ENCODE peak calls at places on chromosomes 1 and 21, in nine cellular contexts. One of them, this sample, is unnamed.
A peak's percentile ranks its signal among the peaks of the same experiment; 100 is the strongest.

GRCh38 chr1:6010554-6010953 is 18.3 kb upstream of the NPHP4 start:
- DNase-seq in choroid plexus epithelial cell: no peak
- DNase-seq in SK-N-SH: no peak
- DNase-seq in NT2/D1: no peak
- DNase-seq in foreskin fibroblast: no peak
- DNase-seq in fibroblast of pulmonary artery: no peak
- DNase-seq in CD8-positive, alpha-beta memory T cell: no peak
- DNase-seq in heart left ventricle: no peak
- DNase-seq in HAP-1: no peak
- DNase-seq in this sample: no peak

GRCh38 chr1:246526915-246527314 is 19.8 kb upstream of the SMYD3 start:
- DNase-seq in choroid plexus epithelial cell: no peak
- DNase-seq in SK-N-SH: no peak
- DNase-seq in NT2/D1: no peak
- DNase-seq in foreskin fibroblast: no peak
- DNase-seq in fibroblast of pulmonary artery: no peak
- DNase-seq in CD8-positive, alpha-beta memory T cell: no peak
- DNase-seq in heart left ventricle: no peak
- DNase-seq in HAP-1: no peak
- DNase-seq in this sample: no peak

GRCh38 chr21:37507716-37508115 is 141.1 kb downstream of the DYRK1A start:
- DNase-seq in choroid plexus epithelial cell: no peak
- DNase-seq in SK-N-SH: no peak
- DNase-seq in NT2/D1: no peak
- DNase-seq in foreskin fibroblast: no peak
- DNase-seq in fibroblast of pulmonary artery: no peak
- DNase-seq in CD8-positive, alpha-beta memory T cell: no peak
- DNase-seq in heart left ventricle: no peak
- DNase-seq in HAP-1: no peak
- DNase-seq in this sample: no peak

GRCh38 chr1:184986250-184986649 is 11.9 kb upstream of the NIBAN1 start:
- DNase-seq in choroid plexus epithelial cell: peak; percentile 76
- DNase-seq in SK-N-SH: no peak
- DNase-seq in NT2/D1: no peak
- DNase-seq in foreskin fibroblast: peak; percentile 61
- DNase-seq in fibroblast of pulmonary artery: peak; percentile 71
- DNase-seq in CD8-positive, alpha-beta memory T cell: no peak
- DNase-seq in heart left ventricle: no peak
- DNase-seq in HAP-1: no peak
- DNase-seq in this sample: no peak

GRCh38 chr1:245375789-245376188 is 221.0 kb downstream of the KIF26B start:
- DNase-seq in choroid plexus epithelial cell: no peak
- DNase-seq in SK-N-SH: no peak
- DNase-seq in NT2/D1: no peak
- DNase-seq in foreskin fibroblast: no peak
- DNase-seq in fibroblast of pulmonary artery: no peak
- DNase-seq in CD8-positive, alpha-beta memory T cell: no peak
- DNase-seq in heart left ventricle: no peak
- DNase-seq in HAP-1: no peak
- DNase-seq in this sample: no peak

GRCh38 chr21:39137248-39138186 is 45.7 kb downstream of the PSMG1 start:
- DNase-seq in choroid plexus epithelial cell: peak; percentile 94
- DNase-seq in SK-N-SH: peak; percentile 56
- DNase-seq in NT2/D1: peak; percentile 66
- DNase-seq in foreskin fibroblast: peak; percentile 74
- DNase-seq in fibroblast of pulmonary artery: peak; percentile 54
- DNase-seq in CD8-positive, alpha-beta memory T cell: no peak
- DNase-seq in heart left ventricle: no peak
- DNase-seq in HAP-1: no peak
- DNase-seq in this sample: no peak

GRCh38 chr1:223531742-223532341 is 133.7 kb downstream of the CAPN8 start:
- DNase-seq in choroid plexus epithelial cell: peak; percentile 63
- DNase-seq in SK-N-SH: peak; percentile 59
- DNase-seq in NT2/D1: peak; percentile 66
- DNase-seq in foreskin fibroblast: peak; percentile 53
- DNase-seq in fibroblast of pulmonary artery: peak; percentile 44
- DNase-seq in CD8-positive, alpha-beta memory T cell: peak; percentile 7
- DNase-seq in heart left ventricle: peak; percentile 10
- DNase-seq in HAP-1: peak; percentile 84
- DNase-seq in this sample: no peak

GRCh38 chr1:15430787-15431570 is 7.3 kb upstream of the CTRC start:
- DNase-seq in choroid plexus epithelial cell: peak; percentile 54
- DNase-seq in SK-N-SH: peak; percentile 93
- DNase-seq in NT2/D1: peak; percentile 27
- DNase-seq in foreskin fibroblast: peak; percentile 76
- DNase-seq in fibroblast of pulmonary artery: peak; percentile 46
- DNase-seq in CD8-positive, alpha-beta memory T cell: peak; percentile 68
- DNase-seq in heart left ventricle: no peak
- DNase-seq in HAP-1: peak; percentile 83
- DNase-seq in this sample: no peak

GRCh38 chr1:2391034-2391384 is 345 bp downstream of the MORN1 start:
- DNase-seq in choroid plexus epithelial cell: peak; percentile 51
- DNase-seq in SK-N-SH: peak; percentile 76
- DNase-seq in NT2/D1: no peak
- DNase-seq in foreskin fibroblast: peak; percentile 47
- DNase-seq in fibroblast of pulmonary artery: no peak
- DNase-seq in CD8-positive, alpha-beta memory T cell: no peak
- DNase-seq in heart left ventricle: no peak
- DNase-seq in HAP-1: peak; percentile 42
- DNase-seq in this sample: no peak

GRCh38 chr1:21613072-21613867 is 55.9 kb downstream of the RAP1GAP start:
- DNase-seq in choroid plexus epithelial cell: no peak
- DNase-seq in SK-N-SH: no peak
- DNase-seq in NT2/D1: no peak
- DNase-seq in foreskin fibroblast: no peak
- DNase-seq in fibroblast of pulmonary artery: no peak
- DNase-seq in CD8-positive, alpha-beta memory T cell: no peak
- DNase-seq in heart left ventricle: no peak
- DNase-seq in HAP-1: no peak
- DNase-seq in this sample: no peak

GRCh38 chr1:227391204-227391603 is 72.9 kb upstream of the CDC42BPA start:
- DNase-seq in choroid plexus epithelial cell: no peak
- DNase-seq in SK-N-SH: no peak
- DNase-seq in NT2/D1: no peak
- DNase-seq in foreskin fibroblast: no peak
- DNase-seq in fibroblast of pulmonary artery: no peak
- DNase-seq in CD8-positive, alpha-beta memory T cell: no peak
- DNase-seq in heart left ventricle: no peak
- DNase-seq in HAP-1: no peak
- DNase-seq in this sample: no peak
- H3K4me3 ChIP-seq in choroid plexus epithelial cell: no peak overlapping the region
- H3K4me3 ChIP-seq in SK-N-SH: no peak overlapping the region
- H3K4me3 ChIP-seq in NT2/D1: no peak overlapping the region
- H3K4me3 ChIP-seq in foreskin fibroblast: no peak overlapping the region
- H3K4me3 ChIP-seq in fibroblast of pulmonary artery: no peak overlapping the region
- H3K4me3 ChIP-seq in CD8-positive, alpha-beta memory T cell: no peak overlapping the region
- H3K4me3 ChIP-seq in heart left ventricle: no peak overlapping the region
- H3K4me3 ChIP-seq in HAP-1: no peak overlapping the region
- H3K4me3 ChIP-seq in this sample: no peak overlapping the region

DNA sequence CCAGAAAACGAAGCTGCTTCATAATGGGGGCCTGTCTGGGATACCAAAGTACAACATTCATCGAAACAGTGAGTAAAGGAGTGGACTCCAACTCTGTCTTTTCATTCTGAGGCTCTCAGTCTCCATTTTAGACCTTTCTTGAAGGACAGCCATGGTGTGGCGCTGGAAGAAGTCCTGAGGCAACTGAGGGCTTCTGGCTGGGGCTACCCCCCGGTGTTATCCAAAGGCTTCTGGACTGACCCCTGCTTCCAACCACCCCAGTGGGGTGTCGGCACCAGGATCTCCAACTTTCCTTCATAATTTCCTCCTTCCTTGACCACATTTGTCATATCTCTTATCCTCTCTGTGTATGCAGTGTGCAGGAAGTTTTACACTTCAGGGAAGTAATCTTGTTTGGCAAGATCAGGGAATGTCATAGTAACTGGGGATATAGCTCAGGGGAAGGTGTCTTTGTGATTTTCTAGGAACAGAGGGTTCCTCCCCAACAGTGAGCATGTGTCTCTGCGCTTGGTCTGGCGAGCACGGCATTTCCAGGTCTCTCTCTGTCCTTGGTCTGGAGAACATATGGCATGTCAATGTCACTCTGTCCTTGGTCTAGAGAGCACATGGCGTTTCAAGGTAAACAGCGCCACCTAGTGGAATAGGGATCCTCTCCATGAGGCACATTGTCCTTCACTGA is 19.4 kb upstream of the BSDC1 start:
- DNase-seq in choroid plexus epithelial cell: peak; percentile 55
- DNase-seq in SK-N-SH: peak; percentile 66
- DNase-seq in NT2/D1: peak; percentile 83
- DNase-seq in foreskin fibroblast: peak; percentile 80
- DNase-seq in fibroblast of pulmonary artery: peak; percentile 82
- DNase-seq in CD8-positive, alpha-beta memory T cell: peak; percentile 67
- DNase-seq in heart left ventricle: peak; percentile 63
- DNase-seq in HAP-1: peak; percentile 85
- DNase-seq in this sample: no peak
- H3K4me3 ChIP-seq in choroid plexus epithelial cell: no peak overlapping the region
- H3K4me3 ChIP-seq in SK-N-SH: no peak overlapping the region
- H3K4me3 ChIP-seq in NT2/D1: no peak overlapping the region
- H3K4me3 ChIP-seq in foreskin fibroblast: no peak overlapping the region
- H3K4me3 ChIP-seq in fibroblast of pulmonary artery: no peak overlapping the region
- H3K4me3 ChIP-seq in CD8-positive, alpha-beta memory T cell: no peak overlapping the region
- H3K4me3 ChIP-seq in heart left ventricle: no peak overlapping the region
- H3K4me3 ChIP-seq in HAP-1: no peak overlapping the region
- H3K4me3 ChIP-seq in this sample: no peak overlapping the region

GRCh38 chr1:55622071-55622470 is 406.9 kb upstream of the USP24 start:
- DNase-seq in choroid plexus epithelial cell: no peak
- DNase-seq in SK-N-SH: no peak
- DNase-seq in NT2/D1: no peak
- DNase-seq in foreskin fibroblast: no peak
- DNase-seq in fibroblast of pulmonary artery: no peak
- DNase-seq in CD8-positive, alpha-beta memory T cell: no peak
- DNase-seq in heart left ventricle: no peak
- DNase-seq in HAP-1: no peak
- DNase-seq in this sample: no peak

GRCh38 chr1:55618203-55618602 is 403.0 kb upstream of the USP24 start:
- DNase-seq in choroid plexus epithelial cell: no peak
- DNase-seq in SK-N-SH: no peak
- DNase-seq in NT2/D1: no peak
- DNase-seq in foreskin fibroblast: no peak
- DNase-seq in fibroblast of pulmonary artery: peak; percentile 19
- DNase-seq in CD8-positive, alpha-beta memory T cell: no peak
- DNase-seq in heart left ventricle: no peak
- DNase-seq in HAP-1: no peak
- DNase-seq in this sample: no peak

GRCh38 chr1:55617416-55617980 is 402.3 kb upstream of the USP24 start:
- DNase-seq in choroid plexus epithelial cell: no peak
- DNase-seq in SK-N-SH: no peak
- DNase-seq in NT2/D1: no peak
- DNase-seq in foreskin fibroblast: no peak
- DNase-seq in fibroblast of pulmonary artery: no peak
- DNase-seq in CD8-positive, alpha-beta memory T cell: no peak
- DNase-seq in heart left ventricle: no peak
- DNase-seq in HAP-1: no peak
- DNase-seq in this sample: no peak

GRCh38 chr1:55626326-55626725 is 411.2 kb upstream of the USP24 start:
- DNase-seq in choroid plexus epithelial cell: no peak
- DNase-seq in SK-N-SH: no peak
- DNase-seq in NT2/D1: no peak
- DNase-seq in foreskin fibroblast: peak; percentile 50
- DNase-seq in fibroblast of pulmonary artery: peak; percentile 65
- DNase-seq in CD8-positive, alpha-beta memory T cell: no peak
- DNase-seq in heart left ventricle: no peak
- DNase-seq in HAP-1: no peak
- DNase-seq in this sample: no peak

GRCh38 chr1:55623339-55623738 is 408.2 kb upstream of the USP24 start:
- DNase-seq in choroid plexus epithelial cell: no peak
- DNase-seq in SK-N-SH: no peak
- DNase-seq in NT2/D1: no peak
- DNase-seq in foreskin fibroblast: no peak
- DNase-seq in fibroblast of pulmonary artery: peak; percentile 96
- DNase-seq in CD8-positive, alpha-beta memory T cell: no peak
- DNase-seq in heart left ventricle: peak; percentile 63
- DNase-seq in HAP-1: no peak
- DNase-seq in this sample: no peak
- H3K4me3 ChIP-seq in choroid plexus epithelial cell: no peak overlapping the region
- H3K4me3 ChIP-seq in SK-N-SH: no peak overlapping the region
- H3K4me3 ChIP-seq in NT2/D1: no peak overlapping the region
- H3K4me3 ChIP-seq in foreskin fibroblast: no peak overlapping the region
- H3K4me3 ChIP-seq in fibroblast of pulmonary artery: no peak overlapping the region
- H3K4me3 ChIP-seq in CD8-positive, alpha-beta memory T cell: no peak overlapping the region
- H3K4me3 ChIP-seq in heart left ventricle: no peak overlapping the region
- H3K4me3 ChIP-seq in HAP-1: no peak overlapping the region
- H3K4me3 ChIP-seq in this sample: no peak overlapping the region

DNA sequence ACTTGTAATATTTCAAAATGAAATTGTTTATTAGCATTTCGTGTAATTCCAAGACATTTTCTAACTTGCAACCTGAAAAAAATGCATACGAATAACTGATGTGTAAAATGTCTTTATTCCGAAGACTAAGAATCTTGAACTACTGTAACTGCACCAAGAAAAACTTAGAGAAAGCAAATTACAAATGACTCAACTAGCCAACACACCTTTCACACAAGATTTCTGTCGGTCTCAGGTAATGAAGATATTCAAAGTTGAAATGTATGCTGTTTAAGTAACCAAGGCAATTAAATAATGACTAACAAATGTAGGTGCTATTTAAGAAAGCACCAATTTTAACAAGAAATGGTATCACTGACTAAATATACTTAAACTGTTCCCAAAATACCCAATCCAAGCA is 2.1 kb downstream of the CLSTN1 start:
- DNase-seq in choroid plexus epithelial cell: no peak
- DNase-seq in SK-N-SH: no peak
- DNase-seq in NT2/D1: no peak
- DNase-seq in foreskin fibroblast: no peak
- DNase-seq in fibroblast of pulmonary artery: no peak
- DNase-seq in CD8-positive, alpha-beta memory T cell: no peak
- DNase-seq in heart left ventricle: no peak
- DNase-seq in HAP-1: no peak
- DNase-seq in this sample: no peak
- H3K4me3 ChIP-seq in choroid plexus epithelial cell: no peak overlapping the region
- H3K4me3 ChIP-seq in SK-N-SH: no peak overlapping the region
- H3K4me3 ChIP-seq in NT2/D1: no peak overlapping the region
- H3K4me3 ChIP-seq in foreskin fibroblast: peak overlapping the region; percentile 77
- H3K4me3 ChIP-seq in fibroblast of pulmonary artery: peak overlapping the region; percentile 83
- H3K4me3 ChIP-seq in CD8-positive, alpha-beta memory T cell: no peak overlapping the region
- H3K4me3 ChIP-seq in heart left ventricle: no peak overlapping the region
- H3K4me3 ChIP-seq in HAP-1: peak overlapping the region; percentile 69
- H3K4me3 ChIP-seq in this sample: no peak overlapping the region

This sample was measured in skeletal muscle cell.